ENCODE peak calls at places on chromosomes 5 and 9, in eight cellular contexts. One of them, this sample, is unnamed.

GRCh38 chr9:114894801-114895433 is 35.5 kb downstream of the TNFSF8 start:
- DNase-seq in astrocyte of the spinal cord: peak
- DNase-seq in stimulated activated CD8-positive, alpha-beta memory T cell treated with anti-CD3 and anti-CD28 coated beads, Interleukin-12 subunit alpha, Interleukin-12 subunit beta, amount 100 ng/mL, for 4 hours: no peak
- DNase-seq in activated T-helper 1 cell treated with anti-CD3 and anti-CD28 coated beads, Interleukin-12 subunit alpha, Interleukin-12 subunit beta, Interleukin-2, Interleukin-4 antibody, amounts not matched to agents 30 ng/mL and 10 ng/mL and 1 ng/mL, durations not matched to agents 14 hours and 24 hours and 36 hours: peak
- DNase-seq in CD4-positive, alpha-beta memory T cell: no peak
- DNase-seq in neural crest cell: no peak
- DNase-seq in CD8-positive, alpha-beta T cell: no peak
- DNase-seq in central memory CD4-positive, alpha-beta T cell: no peak
- DNase-seq in this sample: peak

GRCh38 chr9:29289365-29289764 is 1716.1 kb upstream of the C9orf72 start:
- DNase-seq in central memory CD4-positive, alpha-beta T cell: no peak
- DNase-seq in activated T-helper 1 cell treated with anti-CD3 and anti-CD28 coated beads, Interleukin-12 subunit alpha, Interleukin-12 subunit beta, Interleukin-2, Interleukin-4 antibody, amounts not matched to agents 30 ng/mL and 10 ng/mL and 1 ng/mL, durations not matched to agents 14 hours and 24 hours and 36 hours: no peak
- DNase-seq in astrocyte of the spinal cord: no peak
- DNase-seq in neural crest cell: no peak
- DNase-seq in stimulated activated CD8-positive, alpha-beta memory T cell treated with anti-CD3 and anti-CD28 coated beads, Interleukin-12 subunit alpha, Interleukin-12 subunit beta, amount 100 ng/mL, for 4 hours: no peak
- DNase-seq in CD8-positive, alpha-beta T cell: no peak
- DNase-seq in CD4-positive, alpha-beta memory T cell: no peak
- DNase-seq in this sample: no peak

GRCh38 chr5:160311491-160312138 is 749 bp downstream of the CCNJL start:
- DNase-seq in CD4-positive, alpha-beta memory T cell: no peak
- DNase-seq in central memory CD4-positive, alpha-beta T cell: no peak
- DNase-seq in stimulated activated CD8-positive, alpha-beta memory T cell treated with anti-CD3 and anti-CD28 coated beads, Interleukin-12 subunit alpha, Interleukin-12 subunit beta, amount 100 ng/mL, for 4 hours: no peak
- DNase-seq in astrocyte of the spinal cord: peak
- DNase-seq in neural crest cell: peak
- DNase-seq in CD8-positive, alpha-beta T cell: no peak
- DNase-seq in activated T-helper 1 cell treated with anti-CD3 and anti-CD28 coated beads, Interleukin-12 subunit alpha, Interleukin-12 subunit beta, Interleukin-2, Interleukin-4 antibody, amounts not matched to agents 30 ng/mL and 10 ng/mL and 1 ng/mL, durations not matched to agents 14 hours and 24 hours and 36 hours: no peak
- DNase-seq in this sample: peak

GRCh38 chr9:134127065-134127580 is 8.8 kb upstream of the WDR5 start:
- DNase-seq in CD8-positive, alpha-beta T cell: no peak
- DNase-seq in CD4-positive, alpha-beta memory T cell: no peak
- DNase-seq in neural crest cell: no peak
- DNase-seq in central memory CD4-positive, alpha-beta T cell: no peak
- DNase-seq in stimulated activated CD8-positive, alpha-beta memory T cell treated with anti-CD3 and anti-CD28 coated beads, Interleukin-12 subunit alpha, Interleukin-12 subunit beta, amount 100 ng/mL, for 4 hours: no peak
- DNase-seq in activated T-helper 1 cell treated with anti-CD3 and anti-CD28 coated beads, Interleukin-12 subunit alpha, Interleukin-12 subunit beta, Interleukin-2, Interleukin-4 antibody, amounts not matched to agents 30 ng/mL and 10 ng/mL and 1 ng/mL, durations not matched to agents 14 hours and 24 hours and 36 hours: no peak
- DNase-seq in astrocyte of the spinal cord: no peak
- DNase-seq in this sample: no peak

GRCh38 chr5:122421379-122422081 is 109.5 kb downstream of the SNCAIP start:
- DNase-seq in stimulated activated CD8-positive, alpha-beta memory T cell treated with anti-CD3 and anti-CD28 coated beads, Interleukin-12 subunit alpha, Interleukin-12 subunit beta, amount 100 ng/mL, for 4 hours: no peak
- DNase-seq in CD4-positive, alpha-beta memory T cell: no peak
- DNase-seq in astrocyte of the spinal cord: no peak
- DNase-seq in central memory CD4-positive, alpha-beta T cell: no peak
- DNase-seq in CD8-positive, alpha-beta T cell: no peak
- DNase-seq in neural crest cell: no peak
- DNase-seq in activated T-helper 1 cell treated with anti-CD3 and anti-CD28 coated beads, Interleukin-12 subunit alpha, Interleukin-12 subunit beta, Interleukin-2, Interleukin-4 antibody, amounts not matched to agents 30 ng/mL and 10 ng/mL and 1 ng/mL, durations not matched to agents 14 hours and 24 hours and 36 hours: no peak
- DNase-seq in this sample: no peak

GRCh38 chr5:179228341-179229121 is 116.7 kb downstream of the ADAMTS2 start:
- DNase-seq in stimulated activated CD8-positive, alpha-beta memory T cell treated with anti-CD3 and anti-CD28 coated beads, Interleukin-12 subunit alpha, Interleukin-12 subunit beta, amount 100 ng/mL, for 4 hours: no peak
- DNase-seq in neural crest cell: no peak
- DNase-seq in central memory CD4-positive, alpha-beta T cell: no peak
- DNase-seq in astrocyte of the spinal cord: no peak
- DNase-seq in CD4-positive, alpha-beta memory T cell: no peak
- DNase-seq in activated T-helper 1 cell treated with anti-CD3 and anti-CD28 coated beads, Interleukin-12 subunit alpha, Interleukin-12 subunit beta, Interleukin-2, Interleukin-4 antibody, amounts not matched to agents 30 ng/mL and 10 ng/mL and 1 ng/mL, durations not matched to agents 14 hours and 24 hours and 36 hours: no peak
- DNase-seq in CD8-positive, alpha-beta T cell: no peak
- DNase-seq in this sample: no peak

GRCh38 chr9:108743901-108744371 is 111.8 kb downstream of the ACTL7B start:
- DNase-seq in central memory CD4-positive, alpha-beta T cell: no peak
- DNase-seq in activated T-helper 1 cell treated with anti-CD3 and anti-CD28 coated beads, Interleukin-12 subunit alpha, Interleukin-12 subunit beta, Interleukin-2, Interleukin-4 antibody, amounts not matched to agents 30 ng/mL and 10 ng/mL and 1 ng/mL, durations not matched to agents 14 hours and 24 hours and 36 hours: no peak
- DNase-seq in neural crest cell: no peak
- DNase-seq in astrocyte of the spinal cord: no peak
- DNase-seq in CD4-positive, alpha-beta memory T cell: no peak
- DNase-seq in CD8-positive, alpha-beta T cell: no peak
- DNase-seq in stimulated activated CD8-positive, alpha-beta memory T cell treated with anti-CD3 and anti-CD28 coated beads, Interleukin-12 subunit alpha, Interleukin-12 subunit beta, amount 100 ng/mL, for 4 hours: no peak
- DNase-seq in this sample: peak

GRCh38 chr9:437066-438015 is 222.7 kb downstream of the DOCK8 start:
- DNase-seq in central memory CD4-positive, alpha-beta T cell: no peak
- DNase-seq in neural crest cell: no peak
- DNase-seq in activated T-helper 1 cell treated with anti-CD3 and anti-CD28 coated beads, Interleukin-12 subunit alpha, Interleukin-12 subunit beta, Interleukin-2, Interleukin-4 antibody, amounts not matched to agents 30 ng/mL and 10 ng/mL and 1 ng/mL, durations not matched to agents 14 hours and 24 hours and 36 hours: no peak
- DNase-seq in CD4-positive, alpha-beta memory T cell: no peak
- DNase-seq in stimulated activated CD8-positive, alpha-beta memory T cell treated with anti-CD3 and anti-CD28 coated beads, Interleukin-12 subunit alpha, Interleukin-12 subunit beta, amount 100 ng/mL, for 4 hours: no peak
- DNase-seq in astrocyte of the spinal cord: peak
- DNase-seq in CD8-positive, alpha-beta T cell: no peak
- DNase-seq in this sample: no peak

This sample was measured in NCI-H146.